ENCODE peak calls at places on chromosome 2, in six cellular contexts. L, F, B, Q, C and X are unnamed samples.

GRCh38 chr2:42959148-42959992 is 167.0 kb upstream of the HAAO start:
- DNase-seq in L (no peak), F (no peak), B (no peak), Q (peak), C (no peak), X (no peak)

GRCh38 chr2:26764906-26765305 is 822 bp downstream of the SLC35F6 start:
- DNase-seq in L (no peak), F (no peak), B (no peak), Q (no peak), C (no peak), X (no peak)

GRCh38 chr2:42828487-42829416 is 36.4 kb upstream of the HAAO start:
- DNase-seq in L (peak), F (peak), B (peak), Q (peak), C (peak), X (peak)

GRCh38 chr2:169089182-169089581 is 19.8 kb downstream of the DHRS9 start:
- DNase-seq in L (no peak), F (no peak), B (no peak), Q (no peak), C (no peak), X (no peak)

GRCh38 chr2:230824406-230824978 is 40.2 kb upstream of the ITM2C start:
- DNase-seq in L (peak), F (peak), B (peak), Q (peak), C (peak), X (peak)

GRCh38 chr2:122023059-122023879 is 267.8 kb downstream of the TSN start:
- DNase-seq in L (no peak), F (no peak), B (no peak), Q (no peak), C (no peak), X (no peak)

GRCh38 chr2:69151974-69152373 is 139.0 kb downstream of the ANTXR1 start:
- DNase-seq in L (no peak), F (no peak), B (no peak), Q (no peak), C (no peak), X (no peak)

GRCh38 chr2:157497603-157498314 is 53.9 kb upstream of the CYTIP start:
- DNase-seq in L (peak), F (peak), B (peak), Q (no peak), C (peak), X (peak)

GRCh38 chr2:158319269-158319668 is 137.3 kb downstream of the CCDC148 start:
- DNase-seq in L (no peak), F (no peak), B (no peak), Q (no peak), C (no peak), X (no peak)

GRCh38 chr2:132923787-132924186 is 253.8 kb upstream of the LYPD1 start:
- DNase-seq in L (peak), F (peak), B (no peak), Q (peak), C (no peak), X (no peak)

GRCh38 chr2:104215269-104216161 is 638.4 kb upstream of the POU3F3 start:
- DNase-seq in L (no peak), F (no peak), B (no peak), Q (no peak), C (no peak), X (no peak)